ENCODE peak calls at places on chromosomes 11 and 22, in four cellular contexts. One of them, this sample, is unnamed.

GRCh38 chr22:44943701-44944324 is 66.0 kb downstream of the PHF21B start:
- DNase-seq in A549: no peak
- DNase-seq in HEK293T: no peak
- DNase-seq in AG08395: no peak
- DNase-seq in this sample: no peak

GRCh38 chr22:19779011-19779421 is 18.4 kb downstream of the TBX1 start:
- DNase-seq in AG08395: no peak
- DNase-seq in A549: no peak
- DNase-seq in HEK293T: no peak
- DNase-seq in this sample: no peak

GRCh38 chr11:84144531-84144930 is 858.4 kb upstream of the CCDC90B start:
- DNase-seq in AG08395: no peak
- DNase-seq in HEK293T: no peak
- DNase-seq in A549: no peak
- DNase-seq in this sample: no peak

GRCh38 chr22:36356708-36357694 is 30.8 kb downstream of the MYH9 start:
- DNase-seq in HEK293T: no peak
- DNase-seq in A549: no peak
- DNase-seq in AG08395: no peak
- DNase-seq in this sample: peak; percentile 57

GRCh38 chr11:63564056-63564784 is 1.0 kb upstream of the PLAAT2 start:
- DNase-seq in HEK293T: no peak
- DNase-seq in AG08395: no peak
- DNase-seq in A549: no peak
- DNase-seq in this sample: no peak

GRCh38 chr11:128497057-128497957 is 90.1 kb downstream of the ETS1 start:
- DNase-seq in A549: peak; percentile 47
- DNase-seq in AG08395: peak; percentile 82
- DNase-seq in HEK293T: no peak
- DNase-seq in this sample: no peak

GRCh38 chr11:86108146-86108545 is 39.3 kb upstream of the PICALM start:
- DNase-seq in AG08395: no peak
- DNase-seq in HEK293T: no peak
- DNase-seq in A549: no peak
- DNase-seq in this sample: no peak

GRCh38 chr22:50329236-50329635 is 2.4 kb upstream of the DENND6B start:
- DNase-seq in AG08395: no peak
- DNase-seq in HEK293T: no peak
- DNase-seq in A549: no peak
- DNase-seq in this sample: peak; percentile 24

GRCh38 chr22:18065256-18065655 is 12.5 kb upstream of the PEX26 start:
- DNase-seq in HEK293T: no peak
- DNase-seq in AG08395: no peak
- DNase-seq in A549: no peak
- DNase-seq in this sample: no peak

GRCh38 chr11:79609511-79609910 is 168.7 kb upstream of the TENM4 start:
- DNase-seq in A549: no peak
- DNase-seq in AG08395: no peak
- DNase-seq in HEK293T: no peak
- DNase-seq in this sample: no peak

GRCh38 chr11:534592-535518 is 521 bp downstream of the HRAS start:
- DNase-seq in AG08395: peak; percentile 26
- DNase-seq in A549: peak; percentile 35
- DNase-seq in HEK293T: peak; percentile 27
- DNase-seq in this sample: peak; percentile 48

GRCh38 chr11:66866420-66867010 is 9.7 kb downstream of the LRFN4 start:
- DNase-seq in AG08395: no peak
- DNase-seq in HEK293T: no peak
- DNase-seq in A549: no peak
- DNase-seq in this sample: no peak

GRCh38 chr22:44671742-44672141 is 30.3 kb upstream of the PRR5 start:
- DNase-seq in AG08395: no peak
- DNase-seq in A549: no peak
- DNase-seq in HEK293T: no peak
- DNase-seq in this sample: no peak

GRCh38 chr22:46607483-46608114 is 12.6 kb upstream of the GRAMD4 start:
- DNase-seq in HEK293T: no peak
- DNase-seq in AG08395: no peak
- DNase-seq in A549: no peak
- DNase-seq in this sample: no peak

GRCh38 chr11:100185588-100185987 is 501.5 kb upstream of the ARHGAP42 start:
- DNase-seq in HEK293T: no peak
- DNase-seq in AG08395: no peak
- DNase-seq in A549: no peak
- DNase-seq in this sample: no peak

GRCh38 chr11:9060700-9061111 is 30.7 kb downstream of the SCUBE2 start:
- DNase-seq in HEK293T: peak; percentile 25
- DNase-seq in AG08395: no peak
- DNase-seq in A549: peak; percentile 18
- DNase-seq in this sample: peak; percentile 61

GRCh38 chr11:2799881-2800654 is 85.5 kb downstream of the CDKN1C start:
- DNase-seq in A549: no peak
- DNase-seq in AG08395: no peak
- DNase-seq in HEK293T: no peak
- DNase-seq in this sample: no peak

GRCh38 chr11:4511846-4512245 is 29.4 kb downstream of the OR52K1 start:
- DNase-seq in AG08395: no peak
- DNase-seq in HEK293T: no peak
- DNase-seq in A549: no peak
- DNase-seq in this sample: no peak

GRCh38 chr11:96827164-96827563 is 437.4 kb downstream of the JRKL start:
- DNase-seq in A549: no peak
- DNase-seq in HEK293T: no peak
- DNase-seq in AG08395: no peak
- DNase-seq in this sample: no peak

GRCh38 chr22:25066861-25067435 is 114.4 kb downstream of the KIAA1671 start:
- DNase-seq in A549: no peak
- DNase-seq in HEK293T: no peak
- DNase-seq in AG08395: no peak
- DNase-seq in this sample: no peak

GRCh38 chr11:120590472-120590871 is 78.9 kb downstream of the GRIK4 start:
- DNase-seq in AG08395: no peak
- DNase-seq in HEK293T: no peak
- DNase-seq in A549: no peak
- DNase-seq in this sample: no peak

GRCh38 chr11:569273-569885 is 6.9 kb upstream of the PHRF1 start:
- DNase-seq in A549: no peak
- DNase-seq in AG08395: no peak
- DNase-seq in HEK293T: no peak
- DNase-seq in this sample: no peak

GRCh38 chr22:25827415-25827814 is 85.4 kb downstream of the MYO18B start:
- DNase-seq in HEK293T: no peak
- DNase-seq in AG08395: no peak
- DNase-seq in A549: no peak
- DNase-seq in this sample: no peak

GRCh38 chr11:721913-722811 is 16.1 kb downstream of the EPS8L2 start:
- DNase-seq in AG08395: no peak
- DNase-seq in A549: no peak
- DNase-seq in HEK293T: no peak
- DNase-seq in this sample: peak; percentile 55

GRCh38 chr11:36363361-36364272 is 67.5 kb downstream of the PRR5L start:
- DNase-seq in A549: no peak
- DNase-seq in AG08395: no peak
- DNase-seq in HEK293T: no peak
- DNase-seq in this sample: no peak

GRCh38 chr11:28461338-28461737 is 353.1 kb downstream of the METTL15 start:
- DNase-seq in HEK293T: no peak
- DNase-seq in AG08395: peak; percentile 50
- DNase-seq in A549: no peak
- DNase-seq in this sample: no peak

GRCh38 chr11:125188021-125188420 is 23.5 kb downstream of the PKNOX2 start:
- DNase-seq in HEK293T: no peak
- DNase-seq in AG08395: no peak
- DNase-seq in A549: no peak
- DNase-seq in this sample: no peak

GRCh38 chr22:35380537-35381423 is at the start of gene HMOX1:
- DNase-seq in HEK293T: peak; percentile 86
- DNase-seq in AG08395: peak; percentile 93
- DNase-seq in A549: peak; percentile 68
- DNase-seq in this sample: peak; percentile 65

GRCh38 chr11:102614485-102614884 is 10.6 kb downstream of the MMP20 start:
- DNase-seq in A549: no peak
- DNase-seq in HEK293T: no peak
- DNase-seq in AG08395: no peak
- DNase-seq in this sample: no peak

GRCh38 chr11:74025467-74026166 is 16.7 kb upstream of the UCP3 start:
- DNase-seq in A549: no peak
- DNase-seq in AG08395: peak; percentile 23
- DNase-seq in HEK293T: no peak
- DNase-seq in this sample: no peak

GRCh38 chr11:126173257-126173656 is 38.2 kb downstream of the RPUSD4 start:
- DNase-seq in A549: no peak
- DNase-seq in AG08395: no peak
- DNase-seq in HEK293T: no peak
- DNase-seq in this sample: no peak

This sample was measured in stimulated activated naive CD8-positive, alpha-beta T cell treated with anti-CD3 and anti-CD28 coated beads, Interleukin-15, Interleukin-2, amounts not matched to agents 100 U/mL and 50 U/mL, for 24 hours.